ENCODE peak calls at places on chromosomes 12 and 14, in seven cellular contexts. S is mesendoderm, N is mesenchymal stem cell, K is trophoblast cell, E is IMR-90, M is H9, I is H1. C is an unnamed sample.

GRCh38 chr14:85566603-85567002 is 36.7 kb downstream of the FLRT2 start:
- DNase-seq in S (no peak), N (peak), I (no peak), K (peak), E (peak), M (no peak), C (no peak)

GRCh38 chr12:117686911-117687377 is 281.8 kb downstream of the KSR2 start:
- DNase-seq in E (no peak), M (no peak), I (no peak), S (peak), K (no peak), N (peak), C (no peak)

GRCh38 chr12:67884596-67884995 is 104.7 kb upstream of the IFNG-AS1 start:
- DNase-seq in N (no peak), M (no peak), S (no peak), K (no peak), E (no peak), I (no peak), C (no peak)

GRCh38 chr14:52399886-52400599 is 85.9 kb downstream of the PTGER2 start:
- DNase-seq in I (no peak), N (peak), S (peak), E (peak), M (no peak), K (no peak), C (no peak)

GRCh38 chr12:26871985-26872384 is 39.0 kb upstream of the ITPR2 start:
- DNase-seq in N (no peak), S (no peak), E (no peak), I (no peak), M (no peak), K (no peak), C (no peak)

GRCh38 chr14:72516936-72517408 is 376.9 kb downstream of the DPF3 start:
- DNase-seq in N (peak), I (peak), M (peak), K (peak), E (peak), S (peak), C (peak)

GRCh38 chr14:21168055-21168454 is 12.2 kb upstream of the OR5AU1 start:
- DNase-seq in S (no peak), E (peak), N (no peak), M (no peak), I (no peak), K (no peak), C (no peak)

GRCh38 chr14:74656964-74657363 is 44.9 kb upstream of the LTBP2 start:
- DNase-seq in S (no peak), E (no peak), M (no peak), I (no peak), N (no peak), K (no peak), C (no peak)

GRCh38 chr12:14244876-14245669 is 120.4 kb upstream of the ATF7IP start:
- DNase-seq in E (no peak), N (no peak), I (no peak), S (no peak), M (no peak), K (no peak), C (no peak)

GRCh38 chr12:70849265-70849960 is 71.1 kb downstream of the PTPRR start:
- DNase-seq in M (no peak), E (peak), K (peak), S (peak), I (no peak), N (peak), C (no peak)

GRCh38 chr12:1099158-1099557 is 108.1 kb downstream of the ERC1 start:
- DNase-seq in I (no peak), M (no peak), K (no peak), E (no peak), N (no peak), S (no peak), C (no peak)

GRCh38 chr12:124750787-124751471 is 112.7 kb downstream of the SCARB1 start:
- DNase-seq in K (no peak), I (peak), E (no peak), S (peak), N (no peak), M (peak), C (no peak)

GRCh38 chr14:64728856-64729255 is 24.6 kb downstream of the PLEKHG3 start:
- DNase-seq in E (no peak), M (no peak), N (no peak), K (no peak), S (no peak), I (no peak), C (no peak)

GRCh38 chr12:112183591-112184021 is 58.2 kb downstream of the TRAFD1 start:
- DNase-seq in N (no peak), K (no peak), I (peak), M (peak), E (no peak), S (no peak), C (no peak)

GRCh38 chr14:71695603-71696350 is 236.5 kb upstream of the RGS6 start:
- DNase-seq in M (no peak), K (no peak), I (no peak), S (no peak), N (no peak), E (no peak), C (no peak)

GRCh38 chr12:6281081-6281809 is 29.2 kb upstream of the PLEKHG6 start:
- DNase-seq in E (peak), K (no peak), S (no peak), I (no peak), M (no peak), N (no peak), C (no peak)

GRCh38 chr12:1828863-1829262 is 8.5 kb downstream of the LRTM2 start:
- DNase-seq in N (no peak), M (no peak), S (no peak), E (no peak), K (no peak), I (no peak), C (no peak)

GRCh38 chr14:74840603-74841030 is 35.3 kb downstream of the PROX2 start:
- DNase-seq in N (no peak), K (peak), I (no peak), E (no peak), M (no peak), S (no peak), C (no peak)

GRCh38 chr12:109461846-109462766 is 15.0 kb downstream of the KCTD10 start:
- DNase-seq in M (no peak), N (peak), K (peak), S (peak), E (peak), I (no peak), C (no peak)

GRCh38 chr12:25977047-25977446 is 18.6 kb downstream of the RASSF8 start:
- DNase-seq in N (no peak), K (peak), E (peak), I (no peak), M (no peak), S (no peak), C (no peak)

GRCh38 chr14:34003052-34003668 is 52.3 kb upstream of the EGLN3 start:
- DNase-seq in M (no peak), S (no peak), N (no peak), E (no peak), I (no peak), K (no peak), C (no peak)

GRCh38 chr12:127773520-127773919 is 493.4 kb upstream of the TMEM132C start:
- DNase-seq in K (no peak), S (peak), M (peak), N (no peak), I (no peak), E (no peak), C (no peak)

GRCh38 chr12:25311501-25311900 is 60.8 kb upstream of the KRAS start:
- DNase-seq in M (no peak), I (no peak), E (peak), S (no peak), N (peak), K (no peak), C (no peak)

GRCh38 chr14:74362361-74362915 is 14.2 kb downstream of the VRTN start:
- DNase-seq in M (peak), E (peak), I (peak), S (peak), N (peak), K (peak), C (peak)

GRCh38 chr12:93699271-93700141 is 22.3 kb downstream of the CRADD start:
- DNase-seq in I (no peak), N (peak), M (no peak), K (no peak), E (peak), S (no peak), C (no peak)

GRCh38 chr12:69157023-69157655 is 82.2 kb upstream of the CPSF6 start:
- DNase-seq in M (peak), S (peak), K (peak), I (peak), N (peak), E (peak), C (peak)

GRCh38 chr14:54366726-54367707 is 29.8 kb upstream of the CDKN3 start:
- DNase-seq in K (peak), N (peak), I (no peak), E (peak), M (peak), S (peak), C (no peak)

GRCh38 chr14:104445832-104446381 is 133.7 kb upstream of the C14orf180 start:
- DNase-seq in E (no peak), M (peak), S (no peak), K (no peak), I (no peak), N (no peak), C (no peak)

GRCh38 chr12:116319851-116320621 is 42.5 kb upstream of the MED13L start:
- DNase-seq in K (peak), M (no peak), N (peak), E (peak), I (no peak), S (no peak), C (no peak)

GRCh38 chr14:95275507-95275906 is 44.2 kb downstream of the CLMN start:
- DNase-seq in K (peak), N (no peak), M (no peak), I (no peak), S (no peak), E (no peak), C (no peak)

GRCh38 chr12:131309700-131310099 is 356.0 kb downstream of the ADGRD1 start:
- DNase-seq in N (no peak), E (no peak), S (no peak), M (no peak), I (no peak), K (no peak), C (no peak)

GRCh38 chr14:100031506-100032281 is 33.5 kb upstream of the EVL start:
- DNase-seq in I (no peak), N (peak), M (no peak), S (peak), E (peak), K (peak), C (no peak)

GRCh38 chr14:67417633-67418032 is 5.7 kb upstream of the PLEK2 start:
- DNase-seq in S (no peak), I (no peak), N (peak), K (peak), M (no peak), E (peak), C (no peak)

GRCh38 chr14:52356025-52356424 is 41.9 kb downstream of the PTGER2 start:
- DNase-seq in E (peak), N (no peak), M (no peak), I (no peak), K (no peak), S (no peak), C (no peak)

DNA sequence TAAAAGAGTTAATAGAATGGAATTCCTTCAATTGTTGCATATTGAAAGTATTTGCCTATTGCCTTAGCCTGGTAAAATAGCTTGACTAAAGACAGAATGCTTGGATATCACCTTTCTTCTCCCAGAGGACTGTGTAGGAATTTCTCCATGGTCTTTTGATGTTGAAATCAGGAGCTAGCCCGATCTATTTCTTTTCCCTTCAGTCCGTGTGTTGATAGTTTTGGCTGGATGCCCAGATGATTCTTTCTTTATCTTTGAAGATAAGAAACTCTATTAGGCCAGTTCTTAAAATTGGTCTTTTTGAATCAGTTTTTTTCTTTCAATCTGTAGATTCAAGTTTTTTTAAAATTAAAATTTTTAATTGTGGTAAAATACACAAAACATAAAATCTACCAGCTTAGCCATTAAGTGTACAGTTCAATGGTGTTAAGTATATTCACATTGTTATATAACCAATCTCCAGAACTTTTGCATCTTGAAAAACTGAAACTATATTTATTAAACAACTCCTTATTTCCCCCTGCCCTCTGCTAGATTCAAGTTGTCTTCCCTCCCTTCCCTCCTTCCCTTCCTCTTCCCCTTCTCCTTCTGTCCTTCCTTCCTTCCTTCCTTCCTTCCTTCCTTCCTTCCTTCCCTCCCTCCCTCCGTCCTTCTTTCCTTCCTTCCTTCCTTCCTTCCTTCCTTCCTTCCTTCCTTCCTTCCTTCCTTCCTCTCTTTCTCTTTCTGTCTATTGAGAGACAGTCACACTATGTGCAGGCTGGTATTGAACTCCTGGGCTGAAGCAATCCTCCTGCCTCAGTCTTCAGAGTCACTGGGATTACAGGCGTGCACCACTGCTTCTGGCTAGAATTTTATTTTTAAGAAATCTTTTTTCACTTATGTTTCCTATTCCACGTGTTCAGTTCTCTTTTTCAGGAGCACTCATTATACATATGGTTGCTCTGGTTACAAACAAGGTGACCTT is 10.1 kb downstream of the LACRT start:
- DNase-seq in K (peak), N (no peak), I (no peak), M (peak), E (no peak), S (no peak), C (no peak)
- H2BK5ac ChIP-seq in K (no peak), N (no peak), I (no peak), M (no peak), E (no peak), S (no peak), C (no peak)

DNA sequence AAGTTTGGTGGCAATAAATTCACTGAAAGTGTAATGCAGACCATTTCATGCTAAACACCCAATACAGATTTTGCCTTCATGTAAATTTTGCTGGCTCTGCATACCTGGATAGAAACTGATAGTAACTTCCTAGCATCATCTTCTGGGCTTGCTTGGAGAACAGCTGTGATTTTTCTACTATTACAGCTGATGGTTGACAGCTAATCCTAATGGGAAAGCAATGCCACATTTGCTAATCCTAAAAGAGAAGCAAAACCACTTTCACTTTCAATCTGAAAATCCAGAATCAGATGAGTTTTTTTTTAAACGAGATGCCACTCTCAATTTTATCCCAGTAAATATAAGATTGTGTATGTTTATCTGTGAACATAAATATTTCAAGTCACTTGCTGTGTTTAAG is 1035.9 kb downstream of the TRHDE start:
- DNase-seq in M (no peak), S (no peak), I (no peak), K (no peak), N (peak), E (no peak), C (no peak)
- H2BK5ac ChIP-seq in M (no peak), S (no peak), I (no peak), K (no peak), N (no peak), E (no peak), C (no peak)

GRCh38 chr12:66247741-66248140 is 54.6 kb upstream of the HELB start:
- DNase-seq in S (no peak), N (no peak), M (no peak), I (no peak), E (no peak), K (no peak), C (no peak)

GRCh38 chr12:66251049-66251448 is 51.2 kb upstream of the HELB start:
- DNase-seq in M (no peak), I (no peak), K (no peak), E (no peak), S (no peak), N (no peak), C (no peak)

GRCh38 chr12:66255737-66256136 is 46.6 kb upstream of the HELB start:
- DNase-seq in M (no peak), S (no peak), I (no peak), N (no peak), K (no peak), E (no peak), C (no peak)

DNA sequence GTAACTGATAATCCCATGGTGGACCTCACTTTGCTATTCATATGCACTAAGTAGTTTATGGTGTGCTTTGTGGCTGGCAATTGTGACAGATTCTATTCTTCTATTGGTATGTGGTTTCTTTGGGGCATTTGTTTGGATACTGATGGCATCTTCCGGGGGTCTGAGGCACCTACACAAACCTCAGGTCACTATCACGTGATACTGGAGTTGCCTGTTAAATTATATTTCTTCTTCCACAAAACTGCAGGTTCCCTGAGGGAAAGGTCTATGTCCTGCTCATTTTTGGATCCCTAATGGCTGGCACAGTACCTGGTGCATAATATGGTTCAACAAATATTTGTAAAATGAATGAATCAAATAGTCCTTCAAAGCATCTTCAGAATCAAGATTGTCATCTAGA is 49.5 kb upstream of the HELB start:
- DNase-seq in N (no peak), M (no peak), K (no peak), S (no peak), E (no peak), I (no peak), C (no peak)
- H2BK5ac ChIP-seq in N (no peak), M (no peak), K (no peak), S (no peak), E (no peak), I (no peak), C (no peak)

GRCh38 chr14:81618695-81619094 is 85.0 kb upstream of the SEL1L start:
- DNase-seq in I (no peak), S (no peak), K (no peak), M (no peak), N (no peak), E (no peak), C (no peak)
- H2BK5ac ChIP-seq in I (no peak), S (no peak), K (no peak), M (no peak), N (no peak), E (no peak), C (no peak)

GRCh38 chr14:60648169-60648933 is 926 bp downstream of the SIX1 start:
- DNase-seq in K (no peak), N (no peak), I (no peak), E (peak), S (peak), M (peak), C (peak)

GRCh38 chr14:60646202-60646886 is 2.9 kb downstream of the SIX1 start:
- DNase-seq in E (no peak), I (no peak), N (no peak), K (no peak), S (peak), M (peak), C (peak)

GRCh38 chr14:60648934-60649814 is at the start of gene SIX1:
- DNase-seq in M (peak), E (peak), S (peak), I (no peak), N (peak), K (peak), C (peak)

GRCh38 chr14:60647081-60647836 is 2.0 kb downstream of the SIX1 start:
- DNase-seq in N (peak), K (no peak), I (no peak), E (peak), M (peak), S (peak), C (peak)

GRCh38 chr14:60647837-60648168 is 1.5 kb downstream of the SIX1 start:
- DNase-seq in K (no peak), I (no peak), E (no peak), N (no peak), M (no peak), S (no peak), C (no peak)
- H2BK5ac ChIP-seq in K (no peak), I (no peak), E (peak), N (peak), M (no peak), S (no peak), C (no peak)

GRCh38 chr12:20748198-20748597 is 53.1 kb downstream of the SLCO1C1 start:
- DNase-seq in E (no peak), N (no peak), K (no peak), I (no peak), M (no peak), S (no peak), C (no peak)
- H2BK5ac ChIP-seq in E (no peak), N (no peak), K (no peak), I (no peak), M (no peak), S (no peak), C (no peak)

C was measured in neuronal stem cell.